ENCODE peak calls at places on chromosomes 4 and X, in ten cellular contexts. R is heart right ventricle; Z is upper lobe of left lung; H is stimulated activated naive CD8-positive, alpha-beta T cell treated with anti-CD3 and anti-CD28 coated beads, Interleukin-15, amount 100 ng/mL, for 72 hours; B is left cardiac atrium; O is pancreas; D is activated CD4-positive, alpha-beta T cell treated with anti-CD3 and anti-CD28 coated beads for 36 hours; C is thoracic aorta; L is upper lobe of right lung; I is left lung. E is an unnamed sample.

GRCh38 chrX:150546711-150547153 is 21.7 kb upstream of the MTM1 start:
- ATAC-seq in R (no peak), Z (peak), H (peak), B (peak), O (no peak), D (peak), C (no peak), L (no peak), I (no peak), E (no peak)

GRCh38 chr4:143692241-143692640 is 8.2 kb downstream of the FREM3 start:
- ATAC-seq in R (no peak), Z (no peak), H (no peak), B (no peak), O (no peak), D (no peak), C (no peak), L (no peak), I (no peak), E (no peak)

GRCh38 chr4:110533940-110534339 is 58.0 kb downstream of the ENPEP start:
- ATAC-seq in R (no peak), Z (peak), H (no peak), B (peak), O (no peak), D (no peak), C (peak), L (peak), I (peak), E (no peak)

GRCh38 chr4:120056249-120056648 is 10.4 kb downstream of the MAD2L1 start:
- ATAC-seq in R (no peak), Z (no peak), H (no peak), B (no peak), O (no peak), D (no peak), C (no peak), L (no peak), I (peak), E (no peak)

GRCh38 chr4:140363558-140363957 is 9.9 kb upstream of the SCOC start:
- ATAC-seq in R (no peak), Z (no peak), H (no peak), B (peak), O (no peak), D (no peak), C (no peak), L (no peak), I (no peak), E (no peak)

GRCh38 chr4:75698162-75698962 is 25.2 kb upstream of the G3BP2 start:
- ATAC-seq in R (peak), Z (peak), H (peak), B (peak), O (no peak), D (peak), C (no peak), L (peak), I (peak), E (peak)

GRCh38 chr4:23839279-23839678 is 50.6 kb downstream of the PPARGC1A start:
- ATAC-seq in R (no peak), Z (no peak), H (no peak), B (no peak), O (no peak), D (no peak), C (no peak), L (no peak), I (no peak), E (no peak)

GRCh38 chr4:140989944-140990343 is 143.3 kb downstream of the RNF150 start:
- ATAC-seq in R (no peak), Z (no peak), H (no peak), B (peak), O (no peak), D (no peak), C (no peak), L (no peak), I (no peak), E (no peak)

GRCh38 chrX:49992809-49993208 is 70.4 kb downstream of the CLCN5 start:
- ATAC-seq in R (no peak), Z (no peak), H (no peak), B (no peak), O (no peak), D (no peak), C (no peak), L (no peak), I (no peak), E (no peak)

GRCh38 chrX:46979340-46979739 is 67.1 kb downstream of the JADE3 start:
- ATAC-seq in R (no peak), Z (no peak), H (no peak), B (peak), O (peak), D (no peak), C (no peak), L (no peak), I (peak), E (no peak)

GRCh38 chr4:140672366-140672765 is 83.8 kb downstream of the TBC1D9 start:
- ATAC-seq in R (no peak), Z (no peak), H (no peak), B (no peak), O (no peak), D (no peak), C (no peak), L (no peak), I (no peak), E (no peak)

GRCh38 chr4:86921608-86922252 is 13.1 kb upstream of the AFF1 start:
- ATAC-seq in R (no peak), Z (peak), H (no peak), B (peak), O (no peak), D (no peak), C (no peak), L (peak), I (peak), E (no peak)

GRCh38 chrX:119359618-119360382 is 39.3 kb upstream of the SLC25A43 start:
- ATAC-seq in R (no peak), Z (no peak), H (no peak), B (no peak), O (no peak), D (no peak), C (no peak), L (no peak), I (no peak), E (no peak)

GRCh38 chr4:109235683-109236082 is 66.8 kb downstream of the COL25A1 start:
- ATAC-seq in R (no peak), Z (no peak), H (no peak), B (no peak), O (no peak), D (no peak), C (no peak), L (no peak), I (no peak), E (no peak)

GRCh38 chr4:94802091-94802490 is 44.3 kb downstream of the BMPR1B start:
- ATAC-seq in R (peak), Z (no peak), H (no peak), B (peak), O (no peak), D (no peak), C (no peak), L (no peak), I (no peak), E (no peak)

GRCh38 chr4:22440999-22441398 is 74.9 kb downstream of the ADGRA3 start:
- ATAC-seq in R (no peak), Z (no peak), H (no peak), B (no peak), O (no peak), D (no peak), C (no peak), L (no peak), I (no peak), E (no peak)

GRCh38 chrX:19613645-19614323 is 98.5 kb upstream of the MAP3K15 start:
- ATAC-seq in R (peak), Z (no peak), H (no peak), B (peak), O (no peak), D (no peak), C (no peak), L (peak), I (peak), E (no peak)

GRCh38 chr4:1746265-1746691 is 25.0 kb downstream of the TACC3 start:
- ATAC-seq in R (peak), Z (peak), H (peak), B (peak), O (peak), D (peak), C (no peak), L (peak), I (peak), E (peak)

GRCh38 chrX:40297949-40298539 is 200.3 kb upstream of the BCOR start:
- ATAC-seq in R (no peak), Z (no peak), H (no peak), B (no peak), O (no peak), D (no peak), C (no peak), L (no peak), I (no peak), E (no peak)